ENCODE peak calls at places on chromosome 18, in four cellular contexts. O, D, W and I are unnamed samples.

GRCh38 chr18:63253428-63254372 is 65.9 kb downstream of the BCL2 start:
- DNase-seq in O (no peak), D (no peak), W (no peak), I (no peak)

GRCh38 chr18:62118324-62118723 is 68.5 kb downstream of the PIGN start:
- DNase-seq in O (no peak), D (no peak), W (no peak), I (no peak)

GRCh38 chr18:69358197-69358895 is 42.3 kb upstream of the DOK6 start:
- DNase-seq in O (no peak), D (no peak), W (peak), I (no peak)

GRCh38 chr18:26635466-26635865 is 87.1 kb upstream of the KCTD1 start:
- DNase-seq in O (no peak), D (no peak), W (no peak), I (no peak)

GRCh38 chr18:66046025-66046602 is 295.3 kb downstream of the CDH7 start:
- DNase-seq in O (no peak), D (no peak), W (no peak), I (no peak)

GRCh38 chr18:53689886-53690285 is 534.6 kb downstream of the MBD2 start:
- DNase-seq in O (no peak), D (no peak), W (no peak), I (no peak)

GRCh38 chr18:48607049-48607984 is 68.5 kb downstream of the CTIF start:
- DNase-seq in O (no peak), D (no peak), W (peak), I (no peak)

GRCh38 chr18:39806519-39806918 is 2148.5 kb upstream of the PIK3C3 start:
- DNase-seq in O (no peak), D (no peak), W (peak), I (no peak)

GRCh38 chr18:3037423-3037915 is 24.5 kb upstream of the LPIN2 start:
- DNase-seq in O (peak), D (no peak), W (peak), I (no peak)

GRCh38 chr18:63107171-63107850 is 212.3 kb downstream of the BCL2 start:
- DNase-seq in O (no peak), D (no peak), W (no peak), I (no peak)

GRCh38 chr18:74972354-74972753 is 236.6 kb downstream of the PTGR3 start:
- DNase-seq in O (no peak), D (no peak), W (no peak), I (no peak)

GRCh38 chr18:78525364-78526111 is 454.1 kb upstream of the SALL3 start:
- DNase-seq in O (no peak), D (no peak), W (no peak), I (no peak)

GRCh38 chr18:78242307-78242643 is 737.3 kb upstream of the SALL3 start:
- DNase-seq in O (no peak), D (no peak), W (no peak), I (no peak)

GRCh38 chr18:3401669-3402620 is 48.0 kb upstream of the TGIF1 start:
- DNase-seq in O (no peak), D (no peak), W (no peak), I (no peak)

GRCh38 chr18:64974378-64975125 is 776.3 kb upstream of the CDH7 start:
- DNase-seq in O (no peak), D (no peak), W (no peak), I (no peak)

GRCh38 chr18:46676162-46676830 is 19.3 kb upstream of the LOXHD1 start:
- DNase-seq in O (no peak), D (no peak), W (no peak), I (no peak)

GRCh38 chr18:70461323-70462077 is 172.7 kb downstream of the SOCS6 start:
- DNase-seq in O (no peak), D (no peak), W (no peak), I (no peak)

GRCh38 chr18:7809978-7810377 is 242.9 kb downstream of the PTPRM start:
- DNase-seq in O (no peak), D (no peak), W (no peak), I (no peak)

GRCh38 chr18:22153428-22153827 is 16.0 kb upstream of the GATA6 start:
- DNase-seq in O (no peak), D (no peak), W (no peak), I (no peak)

GRCh38 chr18:24704921-24705620 is 244.6 kb downstream of the HRH4 start:
- DNase-seq in O (no peak), D (no peak), W (no peak), I (no peak)

GRCh38 chr18:1914489-1914888 is 656.8 kb downstream of the METTL4 start:
- DNase-seq in O (no peak), D (no peak), W (peak), I (peak)

GRCh38 chr18:56740645-56741044 is 89.5 kb downstream of the WDR7 start:
- DNase-seq in O (no peak), D (no peak), W (no peak), I (no peak)

DNA sequence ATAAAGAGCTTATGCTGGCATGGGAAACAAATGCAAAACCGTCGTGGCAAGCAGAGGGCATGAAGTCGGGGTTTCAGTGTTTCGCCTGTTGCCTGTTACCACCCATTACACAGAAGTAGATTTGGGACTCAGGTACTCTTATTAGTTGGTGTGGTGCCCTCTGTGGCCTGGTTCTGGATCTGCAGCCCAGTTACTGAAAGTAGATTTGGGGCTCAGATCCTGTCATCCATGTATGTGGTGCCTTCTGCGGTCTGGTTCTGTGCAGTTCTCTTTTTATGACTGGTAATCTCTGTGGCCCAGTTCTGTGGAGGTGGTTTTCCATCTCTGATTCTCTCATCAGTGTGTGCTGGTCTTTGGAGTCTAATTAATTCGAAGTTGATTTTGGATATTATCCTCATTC is 45.2 kb downstream of the ADNP2 start:
- DNase-seq in O (peak), D (peak), W (peak), I (peak)
- TF ChIP-seq ELF4 in O (no peak), D (no peak), W (no peak), I (no peak)

GRCh38 chr18:58532972-58533371 is 95.9 kb downstream of the ALPK2 start:
- DNase-seq in O (no peak), D (no peak), W (no peak), I (no peak)
- TF ChIP-seq ELF4 in O (no peak), D (no peak), W (no peak), I (no peak)

DNA sequence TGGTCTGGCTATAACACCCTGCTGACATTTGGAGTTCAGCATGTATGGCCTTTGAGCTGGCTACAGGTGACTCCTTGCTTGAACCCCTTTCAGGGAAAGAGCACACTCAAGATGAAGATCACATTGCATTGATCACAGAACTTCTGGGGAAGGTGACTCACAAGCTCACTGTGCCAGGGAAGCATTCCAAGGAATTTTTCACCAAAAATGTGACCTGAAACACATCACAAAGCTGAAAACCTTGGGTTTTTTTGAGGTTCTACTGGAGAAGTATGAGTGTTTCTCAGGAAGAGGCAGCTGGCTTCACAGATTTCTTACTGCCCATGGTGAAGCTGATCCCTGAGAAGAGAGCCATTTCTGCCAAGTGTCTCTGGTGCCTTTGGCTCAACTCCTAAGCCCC is 879.0 kb downstream of the CBLN2 start:
- DNase-seq in O (no peak), D (no peak), W (no peak), I (no peak)
- TF ChIP-seq ELF4 in O (no peak), D (no peak), W (no peak), I (no peak)

GRCh38 chr18:36724591-36725001 is 104.2 kb downstream of the TPGS2 start:
- DNase-seq in O (no peak), D (no peak), W (no peak), I (no peak)
- TF ChIP-seq ELF4 in O (no peak), D (no peak), W (no peak), I (no peak)

DNA sequence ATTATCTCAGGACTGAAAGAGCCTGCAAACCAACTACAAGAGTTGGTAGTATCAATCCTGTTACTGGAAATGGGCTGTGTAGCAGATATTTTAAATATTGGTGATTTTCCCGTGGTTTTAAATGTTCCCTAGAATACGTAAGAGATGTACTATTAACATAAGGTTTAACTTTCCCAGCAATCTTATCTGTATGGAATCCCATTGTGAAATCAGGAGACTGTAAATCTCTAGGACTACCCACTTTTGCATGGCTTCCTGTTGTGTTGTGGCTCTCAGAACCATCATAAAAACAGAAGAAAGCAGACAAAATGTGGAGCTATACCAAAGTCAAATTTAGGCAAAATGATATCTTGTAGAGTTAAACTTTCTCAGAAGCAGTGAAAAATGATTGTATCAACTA is 641.5 kb upstream of the SETBP1 start:
- DNase-seq in O (no peak), D (no peak), W (no peak), I (no peak)
- TF ChIP-seq ELF4 in O (no peak), D (no peak), W (no peak), I (no peak)

GRCh38 chr18:41940506-41941215 is 14.4 kb upstream of the PIK3C3 start:
- DNase-seq in O (no peak), D (no peak), W (no peak), I (no peak)
- TF ChIP-seq ELF4 in O (no peak), D (no peak), W (no peak), I (no peak)

GRCh38 chr18:49921278-49922037 is 108.1 kb upstream of the ACAA2 start:
- DNase-seq in O (no peak), D (no peak), W (no peak), I (no peak)

GRCh38 chr18:49922228-49922627 is 108.9 kb upstream of the ACAA2 start:
- DNase-seq in O (no peak), D (no peak), W (no peak), I (no peak)

GRCh38 chr18:49920731-49921130 is 107.4 kb upstream of the ACAA2 start:
- DNase-seq in O (no peak), D (no peak), W (no peak), I (no peak)

GRCh38 chr18:49915352-49915751 is 102.0 kb upstream of the ACAA2 start:
- DNase-seq in O (no peak), D (no peak), W (peak), I (no peak)

GRCh38 chr18:49917742-49918141 is 104.4 kb upstream of the ACAA2 start:
- DNase-seq in O (no peak), D (no peak), W (no peak), I (no peak)
- TF ChIP-seq ELF4 in O (no peak), D (no peak), W (no peak), I (no peak)

GRCh38 chr18:76956648-76957047 is 134.3 kb downstream of the ZNF236 start:
- DNase-seq in O (no peak), D (no peak), W (no peak), I (no peak)

GRCh38 chr18:76955529-76956170 is 133.3 kb downstream of the ZNF236 start:
- DNase-seq in O (no peak), D (no peak), W (no peak), I (no peak)

GRCh38 chr18:76958692-76959341 is 136.5 kb downstream of the ZNF236 start:
- DNase-seq in O (no peak), D (no peak), W (no peak), I (no peak)

GRCh38 chr18:76959605-76960004 is 137.2 kb downstream of the ZNF236 start:
- DNase-seq in O (no peak), D (no peak), W (no peak), I (no peak)

GRCh38 chr18:76957384-76958355 is 135.3 kb downstream of the ZNF236 start:
- DNase-seq in O (no peak), D (no peak), W (no peak), I (no peak)
- TF ChIP-seq ELF4 in O (no peak), D (no peak), W (no peak), I (no peak)

DNA sequence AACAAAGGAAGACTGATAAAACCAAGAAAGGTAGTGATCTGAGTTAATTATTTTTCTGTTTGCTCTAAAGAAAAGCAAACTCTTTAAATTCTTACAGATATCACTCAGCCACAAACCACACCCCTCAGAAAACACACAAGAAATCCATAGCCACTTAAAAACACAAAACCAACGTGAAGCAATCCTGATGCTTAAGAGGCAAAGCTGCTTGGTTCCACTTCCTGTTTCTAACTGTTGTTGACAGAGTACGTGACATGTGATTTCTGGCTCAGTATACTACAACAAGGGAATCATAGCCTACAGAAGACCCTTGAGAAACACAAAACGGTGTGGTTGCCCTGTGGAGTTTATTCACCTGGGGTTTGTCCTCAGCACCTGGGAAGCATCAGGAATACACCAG is 240.9 kb upstream of the APCDD1 start:
- DNase-seq in O (no peak), D (no peak), W (no peak), I (no peak)
- TF ChIP-seq ELF4 in O (no peak), D (no peak), W (no peak), I (no peak)

GRCh38 chr18:49884959-49885358 is 71.6 kb upstream of the ACAA2 start:
- DNase-seq in O (no peak), D (no peak), W (no peak), I (no peak)

GRCh38 chr18:49886891-49887764 is 73.8 kb upstream of the ACAA2 start:
- DNase-seq in O (no peak), D (peak), W (no peak), I (no peak)

GRCh38 chr18:49878996-49879585 is 65.8 kb upstream of the ACAA2 start:
- DNase-seq in O (no peak), D (no peak), W (no peak), I (no peak)

GRCh38 chr18:49880656-49881055 is 67.3 kb upstream of the ACAA2 start:
- DNase-seq in O (peak), D (no peak), W (no peak), I (no peak)

GRCh38 chr18:49884465-49884864 is 71.1 kb upstream of the ACAA2 start:
- DNase-seq in O (no peak), D (no peak), W (no peak), I (no peak)
- TF ChIP-seq ELF4 in O (no peak), D (no peak), W (no peak), I (no peak)